ENCODE peak calls at places on chromosome 11, in eight cellular contexts. X is nucleus accumbens; T is omental fat pad; S is Kasumi-1; N is cardiac fibroblast; F is prostate gland; Y is activated CD4-positive, alpha-beta T cell treated with anti-CD3 and anti-CD28 coated beads, Interleukin-2, amount 50 U/mL, for 24 hours; Z is A549. P is an unnamed sample.

GRCh38 chr11:100863080-100863581 is 176.0 kb downstream of the ARHGAP42 start:
- DNase-seq in X (no peak), T (no peak), S (no peak), N (peak; percentile 76), F (no peak), Y (no peak), Z (no peak), P (no peak)

GRCh38 chr11:72298931-72299330 is 55.0 kb upstream of the PHOX2A start:
- DNase-seq in X (no peak), T (no peak), S (no peak), N (no peak), F (no peak), Y (no peak), Z (no peak), P (no peak)

GRCh38 chr11:119509969-119510401 is 87.0 kb upstream of the THY1 start:
- DNase-seq in X (no peak), T (no peak), S (no peak), N (peak; percentile 93), F (no peak), Y (no peak), Z (no peak), P (no peak)

GRCh38 chr11:369336-370018 is at the start of gene B4GALNT4:
- DNase-seq in X (no peak), T (no peak), S (no peak), N (no peak), F (peak; percentile 48), Y (no peak), Z (peak; percentile 68), P (no peak)

GRCh38 chr11:33767624-33768023 is 6.7 kb downstream of the FBXO3 start:
- DNase-seq in X (no peak), T (no peak), S (no peak), N (no peak), F (no peak), Y (no peak), Z (no peak), P (no peak)

GRCh38 chr11:11178671-11179070 is 174.4 kb downstream of the CSNK2A3 start:
- DNase-seq in X (no peak), T (no peak), S (no peak), N (peak; percentile 8), F (no peak), Y (no peak), Z (no peak), P (no peak)

GRCh38 chr11:87352759-87353707 is 315.3 kb downstream of the TMEM135 start:
- DNase-seq in X (peak; percentile 75), T (peak; percentile 84), S (peak; percentile 56), N (peak; percentile 82), F (peak; percentile 76), Y (peak; percentile 73), Z (peak; percentile 79), P (peak; percentile 92)

GRCh38 chr11:83004855-83005556 is 66.7 kb downstream of the RAB30 start:
- DNase-seq in X (no peak), T (no peak), S (no peak), N (no peak), F (no peak), Y (no peak), Z (no peak), P (no peak)

GRCh38 chr11:118622376-118623290 is 15.2 kb downstream of the PHLDB1 start:
- DNase-seq in X (peak; percentile 42), T (peak; percentile 20), S (no peak), N (peak; percentile 76), F (peak; percentile 77), Y (no peak), Z (peak; percentile 38), P (no peak)

GRCh38 chr11:2989551-2989950 is 2.6 kb downstream of the NAP1L4 start:
- DNase-seq in X (no peak), T (no peak), S (no peak), N (no peak), F (no peak), Y (no peak), Z (no peak), P (no peak)

GRCh38 chr11:127054153-127054552 is 53.6 kb upstream of the KIRREL3 start:
- DNase-seq in X (no peak), T (no peak), S (no peak), N (no peak), F (no peak), Y (no peak), Z (no peak), P (no peak)

GRCh38 chr11:37552284-37552683 is 954.2 kb upstream of the RAG2 start:
- DNase-seq in X (no peak), T (no peak), S (no peak), N (no peak), F (no peak), Y (no peak), Z (no peak), P (no peak)

GRCh38 chr11:69401715-69402114 is 79.7 kb upstream of the LINC01488 start:
- DNase-seq in X (no peak), T (no peak), S (peak; percentile 56), N (no peak), F (no peak), Y (no peak), Z (no peak), P (no peak)